ENCODE peak calls at places on chromosomes 1 and 21, in eight cellular contexts. J is CD4-positive, CD25-positive, alpha-beta regulatory T cell; F is Peyer's patch; B is GM23248; Z is stomach; X is CD8-positive, alpha-beta memory T cell; H is uterus; S is neural progenitor cell. E is an unnamed sample.

GRCh38 chr1:212225416-212225815 is 59.8 kb upstream of the PPP2R5A start:
- DNase-seq in H (no peak), X (peak; percentile 31), J (no peak), F (no peak), Z (no peak), S (no peak), B (no peak), E (no peak)

GRCh38 chr1:234899041-234899787 is 229.4 kb downstream of the TOMM20 start:
- DNase-seq in H (no peak), Z (peak; percentile 56), X (no peak), S (no peak), J (no peak), B (peak; percentile 38), F (no peak), E (no peak)

GRCh38 chr1:4447778-4448360 is 206.5 kb upstream of the AJAP1 start:
- DNase-seq in S (peak; percentile 46), B (no peak), Z (no peak), X (no peak), F (no peak), J (no peak), H (no peak), E (no peak)

GRCh38 chr1:97849350-97850339 is 71.2 kb downstream of the DPYD start:
- DNase-seq in Z (no peak), J (no peak), X (no peak), F (no peak), S (no peak), B (peak; percentile 96), H (no peak), E (no peak)

GRCh38 chr21:27683292-27683691 is 716.4 kb upstream of the ADAMTS5 start:
- DNase-seq in X (no peak), H (no peak), B (no peak), Z (no peak), J (no peak), S (no peak), F (no peak), E (no peak)

GRCh38 chr1:202909494-202909893 is 17.5 kb downstream of the KLHL12 start:
- DNase-seq in S (no peak), Z (no peak), F (no peak), H (no peak), B (no peak), X (no peak), J (no peak), E (no peak)

GRCh38 chr1:59520759-59521442 is 224.0 kb downstream of the FGGY start:
- DNase-seq in F (no peak), X (no peak), J (no peak), B (no peak), S (no peak), Z (no peak), H (peak; percentile 71), E (no peak)

GRCh38 chr21:16455978-16456377 is 726.2 kb downstream of the USP25 start:
- DNase-seq in S (no peak), J (no peak), F (no peak), X (no peak), Z (no peak), B (no peak), H (no peak), E (no peak)

GRCh38 chr1:40078512-40079333 is 18.3 kb downstream of the PPT1 start:
- DNase-seq in H (no peak), Z (peak; percentile 48), S (peak; percentile 69), J (peak; percentile 60), X (peak; percentile 49), F (peak; percentile 46), B (peak; percentile 64), E (no peak)

GRCh38 chr1:156510709-156511108 is 10.1 kb upstream of the MEF2D start:
- DNase-seq in Z (peak; percentile 79), S (no peak), H (peak; percentile 95), B (peak; percentile 91), X (no peak), F (no peak), J (no peak), E (peak; percentile 92)

GRCh38 chr1:57474097-57474750 is 50.4 kb upstream of the DAB1 start:
- DNase-seq in H (no peak), X (no peak), F (no peak), S (no peak), B (peak; percentile 55), Z (no peak), J (no peak), E (no peak)

GRCh38 chr1:116494351-116494692 is 76.5 kb downstream of the CD58 start:
- DNase-seq in H (no peak), J (no peak), S (peak; percentile 83), B (no peak), Z (no peak), X (no peak), F (no peak), E (no peak)

DNA sequence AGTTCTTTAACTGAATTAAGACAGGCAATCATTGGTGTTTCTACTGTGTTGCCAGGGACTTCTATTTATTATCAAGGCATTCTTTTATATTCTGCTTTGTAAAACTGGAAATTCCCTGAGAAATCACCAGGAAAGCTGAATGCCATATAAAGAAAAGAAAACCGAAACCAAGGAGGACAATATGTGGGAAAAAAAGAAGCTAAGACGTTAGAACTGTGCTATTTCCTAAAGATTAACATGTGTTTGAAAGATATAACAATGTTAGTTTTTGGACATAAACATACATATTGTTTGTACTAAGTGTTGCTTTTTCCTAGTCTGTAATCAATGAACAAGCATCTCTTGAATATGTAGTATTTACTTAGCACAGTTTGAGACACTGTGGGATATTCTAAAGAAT is 47.2 kb downstream of the EXTL2 start:
- DNase-seq in H (no peak), F (no peak), B (peak; percentile 48), J (no peak), Z (no peak), X (no peak), S (no peak), E (no peak)
- H3K4me3 ChIP-seq in H (peak overlapping the region; percentile 5), F (peak overlapping the region; percentile 17), B (peak overlapping the region; percentile 65), J (no peak overlapping the region), Z (no peak overlapping the region), X (no peak overlapping the region), S (no peak overlapping the region), E (peak overlapping the region; percentile 54)

GRCh38 chr1:49240709-49241221 is 464.1 kb upstream of the BEND5 start:
- DNase-seq in F (no peak), H (no peak), S (no peak), J (no peak), Z (no peak), X (no peak), B (no peak), E (no peak)
- H3K9me3 ChIP-seq in F (no peaks in the 10 kb centered on the region), H (no peaks in the 10 kb centered on the region), S (peaks cover 37% of the 10 kb centered on the region), J (no peaks in the 10 kb centered on the region), Z (no peaks in the 10 kb centered on the region), X (no peaks in the 10 kb centered on the region), B (no peaks in the 10 kb centered on the region), E (no peaks in the 10 kb centered on the region)

DNA sequence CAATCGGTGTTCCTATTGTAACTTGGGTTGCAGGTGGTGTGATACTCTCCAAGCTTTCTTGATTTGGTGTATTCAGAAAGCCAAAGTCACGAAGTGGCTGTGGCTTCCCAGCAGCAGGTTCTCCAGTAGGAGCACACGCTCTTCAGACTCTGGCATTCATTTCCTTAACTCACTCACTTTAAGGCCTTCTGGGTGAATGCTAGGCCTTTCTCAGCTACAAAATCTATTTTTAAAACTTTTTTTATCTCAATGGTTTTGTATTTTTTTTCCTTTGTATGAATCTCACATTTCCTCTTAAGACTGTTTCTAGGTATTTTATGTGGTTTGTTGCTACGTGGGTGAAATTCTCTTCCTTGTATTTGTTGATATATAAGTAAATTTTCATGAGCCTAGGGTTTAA is 22.9 kb upstream of the PKN2 start:
- DNase-seq in H (no peak), J (no peak), B (no peak), S (no peak), F (no peak), X (peak; percentile 43), Z (no peak), E (no peak)
- H3K4me3 ChIP-seq in H (no peak overlapping the region), J (peak overlapping the region; percentile 53), B (no peak overlapping the region), S (no peak overlapping the region), F (no peak overlapping the region), X (peak overlapping the region; percentile 14), Z (no peak overlapping the region), E (no peak overlapping the region)

GRCh38 chr1:53411541-53412152 is 47.6 kb upstream of the DMRTB1 start:
- DNase-seq in J (no peak), Z (no peak), B (peak; percentile 47), H (no peak), F (no peak), S (no peak), X (no peak), E (no peak)

GRCh38 chr1:53410691-53411090 is 48.5 kb upstream of the DMRTB1 start:
- DNase-seq in B (no peak), F (no peak), J (no peak), H (no peak), S (no peak), Z (no peak), X (no peak), E (no peak)

GRCh38 chr1:53413175-53414001 is 45.8 kb upstream of the DMRTB1 start:
- DNase-seq in S (no peak), B (peak; percentile 87), J (peak; percentile 66), H (no peak), F (no peak), X (peak; percentile 24), Z (no peak), E (no peak)

GRCh38 chr1:53414632-53415031 is 44.6 kb upstream of the DMRTB1 start:
- DNase-seq in J (no peak), F (no peak), H (no peak), S (no peak), X (no peak), B (no peak), Z (no peak), E (no peak)

DNA sequence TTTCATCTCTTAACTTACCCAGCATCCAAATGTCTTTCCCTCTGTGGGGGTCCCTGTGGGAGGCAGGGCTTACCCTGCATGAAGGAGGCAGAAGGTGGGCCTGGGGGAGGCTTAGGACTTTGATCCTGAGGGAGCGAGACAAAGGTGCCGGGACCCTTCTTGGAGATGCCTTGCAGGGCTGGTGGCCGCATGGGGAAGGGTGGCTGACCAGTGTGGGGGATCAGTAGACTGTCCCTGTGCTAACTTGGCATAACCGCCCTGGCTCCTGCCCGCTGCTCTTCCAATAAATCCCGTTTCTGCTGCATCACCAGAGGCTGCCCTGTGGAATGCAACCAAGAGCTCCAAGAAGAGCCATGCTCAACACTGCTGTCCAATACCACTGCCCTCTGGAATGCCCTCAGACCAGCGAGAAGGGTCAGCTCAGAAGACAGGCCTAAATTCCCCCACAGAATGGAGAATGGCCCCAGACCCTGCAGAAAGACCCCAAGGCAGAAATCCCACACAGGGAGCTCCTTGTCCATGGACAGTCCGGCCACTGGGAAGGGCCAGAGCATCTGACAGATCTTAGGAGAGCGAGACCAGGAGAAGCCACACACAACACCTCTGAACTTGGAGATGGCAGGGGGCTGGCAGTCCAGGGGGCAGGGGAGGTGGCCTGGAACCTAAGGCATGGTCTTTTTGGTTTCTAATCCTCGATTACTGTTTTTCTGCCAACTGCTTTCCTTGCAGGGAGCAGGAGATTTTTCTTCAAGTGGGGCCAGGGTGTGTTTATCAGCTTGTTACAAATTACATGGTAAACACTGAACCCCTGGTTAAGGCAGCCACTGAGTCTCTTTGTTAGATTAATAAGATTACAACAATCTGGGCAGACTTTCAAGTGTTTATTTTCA is 46.7 kb upstream of the DMRTB1 start:
- DNase-seq in F (no peak), H (no peak), X (no peak), Z (no peak), B (no peak), S (no peak), J (no peak), E (no peak)
- H3K9me3 ChIP-seq in F (no peaks in the 10 kb centered on the region), H (no peaks in the 10 kb centered on the region), X (no peaks in the 10 kb centered on the region), Z (no peaks in the 10 kb centered on the region), B (no peaks in the 10 kb centered on the region), S (no peaks in the 10 kb centered on the region), J (no peaks in the 10 kb centered on the region), E (no peaks in the 10 kb centered on the region)

E was measured in thoracic aorta.